ENCODE peak calls at places on chromosomes 12 and 14, in nine cellular contexts. Y is NCI-H1092; P is effector memory CD8-positive, alpha-beta T cell; I is GM04504; F is activated CD8-positive, alpha-beta memory T cell treated with anti-CD3 and anti-CD28 coated beads for 24 hours; G is AG04449; T is nephron progenitor cell; B is anterior cingulate cortex; W is mucosa of gallbladder. Z is an unnamed sample.

GRCh38 chr12:108850854-108851573 is 6.4 kb downstream of the SSH1 start:
- DNase-seq in W (peak), P (no peak), T (no peak), Y (no peak), B (peak), G (no peak), F (no peak), I (no peak), Z (peak)

GRCh38 chr14:76867536-76868452 is 41.6 kb downstream of the LRRC74A start:
- DNase-seq in P (no peak), T (peak), G (no peak), W (no peak), B (no peak), Y (no peak), I (no peak), F (peak), Z (no peak)

GRCh38 chr14:61588419-61588901 is 106.9 kb upstream of the HIF1A start:
- DNase-seq in F (no peak), Y (no peak), I (no peak), G (no peak), P (no peak), B (no peak), T (no peak), W (no peak), Z (peak)

GRCh38 chr12:48350249-48351021 is at the start of gene ZNF641:
- DNase-seq in G (no peak), F (peak), W (peak), B (peak), Y (peak), P (peak), T (peak), I (peak), Z (peak)

GRCh38 chr12:34599530-34600513 is 577.5 kb downstream of the ALG10 start:
- DNase-seq in W (no peak), G (no peak), F (no peak), I (no peak), B (no peak), Y (no peak), T (no peak), P (no peak), Z (no peak)

GRCh38 chr14:100117647-100118376 is 41.6 kb downstream of the DEGS2 start:
- DNase-seq in G (no peak), F (no peak), I (no peak), Y (no peak), B (no peak), P (no peak), W (no peak), T (no peak), Z (no peak)

GRCh38 chr14:89771251-89771650 is 183.3 kb downstream of the EFCAB11 start:
- DNase-seq in I (no peak), T (no peak), G (no peak), F (no peak), W (no peak), P (no peak), Y (no peak), B (no peak), Z (no peak)

GRCh38 chr14:77612011-77612620 is 4.3 kb downstream of the SPTLC2 start:
- DNase-seq in W (no peak), G (peak), P (no peak), I (no peak), F (no peak), Y (no peak), B (no peak), T (no peak), Z (peak)

GRCh38 chr14:69574266-69574953 is at the start of gene CCDC177:
- DNase-seq in B (peak), I (no peak), T (peak), G (no peak), Y (peak), P (peak), W (peak), F (peak), Z (peak)

GRCh38 chr12:112676526-112676925 is 115.0 kb upstream of the RPH3A start:
- DNase-seq in T (no peak), G (no peak), I (no peak), B (no peak), Y (no peak), W (no peak), P (no peak), F (no peak), Z (no peak)

GRCh38 chr14:100096656-100097055 is 31.4 kb downstream of the EVL start:
- DNase-seq in Y (no peak), W (no peak), G (peak), T (no peak), F (no peak), P (no peak), I (peak), B (no peak), Z (peak)

GRCh38 chr12:127035011-127035879 is 1231.7 kb upstream of the TMEM132C start:
- DNase-seq in I (no peak), F (no peak), W (no peak), T (no peak), G (peak), B (no peak), P (no peak), Y (no peak), Z (peak)

GRCh38 chr14:49999216-49999761 is 106.4 kb downstream of the ARF6 start:
- DNase-seq in I (no peak), B (no peak), Y (no peak), F (peak), P (peak), G (peak), T (no peak), W (peak), Z (peak)

GRCh38 chr14:77148510-77149231 is 7.1 kb upstream of the ZDHHC22 start:
- DNase-seq in Y (peak), T (no peak), F (no peak), I (no peak), G (no peak), B (no peak), P (no peak), W (no peak), Z (no peak)

GRCh38 chr12:34625116-34625515 is 602.8 kb downstream of the ALG10 start:
- DNase-seq in P (no peak), F (no peak), B (no peak), Y (no peak), T (no peak), G (no peak), W (no peak), I (no peak), Z (peak)

GRCh38 chr12:101857043-101857558 is 20.3 kb upstream of the DRAM1 start:
- DNase-seq in P (no peak), G (peak), F (no peak), I (peak), T (no peak), W (no peak), Y (no peak), B (no peak), Z (peak)

GRCh38 chr14:72535485-72535884 is 358.4 kb downstream of the DPF3 start:
- DNase-seq in T (no peak), P (no peak), F (no peak), B (no peak), I (no peak), G (no peak), Y (no peak), W (no peak), Z (no peak)

GRCh38 chr12:125092872-125093680 is 27.8 kb downstream of the AACS start:
- DNase-seq in Y (no peak), G (no peak), F (no peak), B (no peak), I (peak), W (peak), T (no peak), P (no peak), Z (no peak)